ENCODE peak calls at places on chromosomes 3 and 15, in eight cellular contexts. One of them, this sample, is unnamed.
A peak's percentile ranks its signal among the peaks of the same experiment; 100 is the strongest.

GRCh38 chr3:112122870-112123269 is 10.2 kb downstream of the GCSAM start:
- DNase-seq in esophagus squamous epithelium: no peak
- DNase-seq in GM12878: no peak
- DNase-seq in heart left ventricle: no peak
- DNase-seq in sigmoid colon: no peak
- DNase-seq in Peyer's patch: no peak
- DNase-seq in A549: no peak
- DNase-seq in upper lobe of left lung: no peak
- DNase-seq in this sample: no peak

GRCh38 chr3:63343674-63344073 is 65.6 kb downstream of the SYNPR start:
- DNase-seq in upper lobe of left lung: peak; percentile 67
- DNase-seq in sigmoid colon: peak; percentile 89
- DNase-seq in heart left ventricle: peak; percentile 85
- DNase-seq in Peyer's patch: peak; percentile 70
- DNase-seq in esophagus squamous epithelium: no peak
- DNase-seq in A549: no peak
- DNase-seq in GM12878: peak; percentile 4
- DNase-seq in this sample: peak; percentile 41

GRCh38 chr15:43948691-43949325 is 122.0 kb downstream of the WDR76 start:
- DNase-seq in heart left ventricle: no peak
- DNase-seq in A549: no peak
- DNase-seq in sigmoid colon: no peak
- DNase-seq in Peyer's patch: no peak
- DNase-seq in upper lobe of left lung: no peak
- DNase-seq in GM12878: peak; percentile 87
- DNase-seq in esophagus squamous epithelium: no peak
- DNase-seq in this sample: no peak

GRCh38 chr3:50249459-50249858 is 13.5 kb downstream of the GNAI2 start:
- DNase-seq in upper lobe of left lung: no peak
- DNase-seq in heart left ventricle: no peak
- DNase-seq in sigmoid colon: no peak
- DNase-seq in A549: no peak
- DNase-seq in esophagus squamous epithelium: no peak
- DNase-seq in Peyer's patch: no peak
- DNase-seq in GM12878: no peak
- DNase-seq in this sample: no peak

GRCh38 chr15:70781236-70781635 is 17.9 kb upstream of the UACA start:
- DNase-seq in upper lobe of left lung: no peak
- DNase-seq in Peyer's patch: no peak
- DNase-seq in esophagus squamous epithelium: no peak
- DNase-seq in sigmoid colon: no peak
- DNase-seq in GM12878: no peak
- DNase-seq in A549: no peak
- DNase-seq in heart left ventricle: no peak
- DNase-seq in this sample: no peak

GRCh38 chr15:22966321-22967083 is 13.7 kb downstream of the CYFIP1 start:
- DNase-seq in A549: no peak
- DNase-seq in esophagus squamous epithelium: no peak
- DNase-seq in GM12878: no peak
- DNase-seq in Peyer's patch: peak; percentile 18
- DNase-seq in heart left ventricle: no peak
- DNase-seq in upper lobe of left lung: no peak
- DNase-seq in sigmoid colon: peak; percentile 48
- DNase-seq in this sample: no peak

GRCh38 chr3:78277793-78278192 is 1237.9 kb downstream of the ROBO2 start:
- DNase-seq in sigmoid colon: no peak
- DNase-seq in heart left ventricle: no peak
- DNase-seq in Peyer's patch: no peak
- DNase-seq in A549: no peak
- DNase-seq in upper lobe of left lung: no peak
- DNase-seq in GM12878: no peak
- DNase-seq in esophagus squamous epithelium: no peak
- DNase-seq in this sample: no peak

GRCh38 chr15:84816694-84817460 is at the start of gene ALPK3:
- DNase-seq in heart left ventricle: peak; percentile 89
- DNase-seq in sigmoid colon: peak; percentile 85
- DNase-seq in upper lobe of left lung: peak; percentile 50
- DNase-seq in GM12878: no peak
- DNase-seq in A549: no peak
- DNase-seq in Peyer's patch: no peak
- DNase-seq in esophagus squamous epithelium: no peak
- DNase-seq in this sample: no peak

GRCh38 chr3:95460274-95460673 is 1354.1 kb upstream of the EPHA6 start:
- DNase-seq in esophagus squamous epithelium: no peak
- DNase-seq in heart left ventricle: no peak
- DNase-seq in sigmoid colon: peak; percentile 63
- DNase-seq in A549: no peak
- DNase-seq in upper lobe of left lung: no peak
- DNase-seq in GM12878: no peak
- DNase-seq in Peyer's patch: no peak
- DNase-seq in this sample: no peak

GRCh38 chr3:128784228-128784627 is 58.2 kb downstream of the RAB7A start:
- DNase-seq in heart left ventricle: peak; percentile 73
- DNase-seq in GM12878: no peak
- DNase-seq in A549: peak; percentile 9
- DNase-seq in sigmoid colon: no peak
- DNase-seq in esophagus squamous epithelium: no peak
- DNase-seq in upper lobe of left lung: no peak
- DNase-seq in Peyer's patch: no peak
- DNase-seq in this sample: no peak

GRCh38 chr3:158731525-158731924 is 732 bp downstream of the RARRES1 start:
- DNase-seq in upper lobe of left lung: no peak
- DNase-seq in GM12878: no peak
- DNase-seq in Peyer's patch: no peak
- DNase-seq in sigmoid colon: no peak
- DNase-seq in esophagus squamous epithelium: no peak
- DNase-seq in A549: no peak
- DNase-seq in heart left ventricle: no peak
- DNase-seq in this sample: no peak

GRCh38 chr3:158735296-158736033 is 3.2 kb upstream of the RARRES1 start:
- DNase-seq in GM12878: no peak
- DNase-seq in esophagus squamous epithelium: no peak
- DNase-seq in A549: no peak
- DNase-seq in upper lobe of left lung: no peak
- DNase-seq in heart left ventricle: no peak
- DNase-seq in Peyer's patch: no peak
- DNase-seq in sigmoid colon: no peak
- DNase-seq in this sample: no peak

GRCh38 chr3:158728851-158729250 is 3.4 kb downstream of the RARRES1 start:
- DNase-seq in Peyer's patch: no peak
- DNase-seq in esophagus squamous epithelium: no peak
- DNase-seq in A549: no peak
- DNase-seq in upper lobe of left lung: no peak
- DNase-seq in GM12878: no peak
- DNase-seq in sigmoid colon: no peak
- DNase-seq in heart left ventricle: no peak
- DNase-seq in this sample: no peak

GRCh38 chr3:158732856-158733200 is 571 bp upstream of the RARRES1 start:
- DNase-seq in esophagus squamous epithelium: no peak
- DNase-seq in sigmoid colon: no peak
- DNase-seq in GM12878: no peak
- DNase-seq in upper lobe of left lung: no peak
- DNase-seq in Peyer's patch: no peak
- DNase-seq in A549: no peak
- DNase-seq in heart left ventricle: no peak
- DNase-seq in this sample: no peak

GRCh38 chr3:158731938-158732855 is at the start of gene RARRES1:
- DNase-seq in esophagus squamous epithelium: no peak
- DNase-seq in Peyer's patch: peak; percentile 85
- DNase-seq in upper lobe of left lung: peak; percentile 76
- DNase-seq in heart left ventricle: peak; percentile 62
- DNase-seq in A549: peak; percentile 60
- DNase-seq in GM12878: no peak
- DNase-seq in sigmoid colon: peak; percentile 87
- DNase-seq in this sample: peak; percentile 61
- TF ChIP-seq POLR2A in esophagus squamous epithelium: no peak
- TF ChIP-seq POLR2A in Peyer's patch: peak; percentile 19
- TF ChIP-seq POLR2A in upper lobe of left lung: no peak
- TF ChIP-seq POLR2A in heart left ventricle: no peak
- TF ChIP-seq POLR2A in A549: no peak
- TF ChIP-seq POLR2A in GM12878: peak; percentile 20
- TF ChIP-seq POLR2A in sigmoid colon: no peak
- TF ChIP-seq POLR2A in this sample: peak; percentile 52

GRCh38 chr15:79452244-79453051 is 20.3 kb downstream of the MINAR1 start:
- DNase-seq in esophagus squamous epithelium: no peak
- DNase-seq in Peyer's patch: no peak
- DNase-seq in GM12878: no peak
- DNase-seq in upper lobe of left lung: no peak
- DNase-seq in sigmoid colon: no peak
- DNase-seq in A549: no peak
- DNase-seq in heart left ventricle: no peak
- DNase-seq in this sample: no peak

GRCh38 chr15:79453446-79453845 is 21.3 kb downstream of the MINAR1 start:
- DNase-seq in GM12878: no peak
- DNase-seq in upper lobe of left lung: no peak
- DNase-seq in A549: no peak
- DNase-seq in sigmoid colon: no peak
- DNase-seq in Peyer's patch: no peak
- DNase-seq in esophagus squamous epithelium: no peak
- DNase-seq in heart left ventricle: no peak
- DNase-seq in this sample: no peak

GRCh38 chr15:79447060-79447459 is 14.9 kb downstream of the MINAR1 start:
- DNase-seq in Peyer's patch: no peak
- DNase-seq in A549: no peak
- DNase-seq in heart left ventricle: no peak
- DNase-seq in GM12878: no peak
- DNase-seq in upper lobe of left lung: no peak
- DNase-seq in esophagus squamous epithelium: no peak
- DNase-seq in sigmoid colon: no peak
- DNase-seq in this sample: no peak

GRCh38 chr15:79451361-79451999 is 19.3 kb downstream of the MINAR1 start:
- DNase-seq in upper lobe of left lung: no peak
- DNase-seq in sigmoid colon: no peak
- DNase-seq in GM12878: no peak
- DNase-seq in A549: no peak
- DNase-seq in Peyer's patch: no peak
- DNase-seq in heart left ventricle: peak; percentile 26
- DNase-seq in esophagus squamous epithelium: no peak
- DNase-seq in this sample: no peak

GRCh38 chr15:79450648-79451047 is 18.5 kb downstream of the MINAR1 start:
- DNase-seq in upper lobe of left lung: no peak
- DNase-seq in A549: no peak
- DNase-seq in esophagus squamous epithelium: no peak
- DNase-seq in sigmoid colon: no peak
- DNase-seq in Peyer's patch: no peak
- DNase-seq in GM12878: no peak
- DNase-seq in heart left ventricle: no peak
- DNase-seq in this sample: no peak
- TF ChIP-seq CTCF in upper lobe of left lung: no peak
- TF ChIP-seq CTCF in A549: peak; percentile 45
- TF ChIP-seq CTCF in esophagus squamous epithelium: no peak
- TF ChIP-seq CTCF in sigmoid colon: no peak
- TF ChIP-seq CTCF in Peyer's patch: no peak
- TF ChIP-seq CTCF in GM12878: no peak
- TF ChIP-seq CTCF in heart left ventricle: no peak
- TF ChIP-seq CTCF in this sample: no peak

DNA sequence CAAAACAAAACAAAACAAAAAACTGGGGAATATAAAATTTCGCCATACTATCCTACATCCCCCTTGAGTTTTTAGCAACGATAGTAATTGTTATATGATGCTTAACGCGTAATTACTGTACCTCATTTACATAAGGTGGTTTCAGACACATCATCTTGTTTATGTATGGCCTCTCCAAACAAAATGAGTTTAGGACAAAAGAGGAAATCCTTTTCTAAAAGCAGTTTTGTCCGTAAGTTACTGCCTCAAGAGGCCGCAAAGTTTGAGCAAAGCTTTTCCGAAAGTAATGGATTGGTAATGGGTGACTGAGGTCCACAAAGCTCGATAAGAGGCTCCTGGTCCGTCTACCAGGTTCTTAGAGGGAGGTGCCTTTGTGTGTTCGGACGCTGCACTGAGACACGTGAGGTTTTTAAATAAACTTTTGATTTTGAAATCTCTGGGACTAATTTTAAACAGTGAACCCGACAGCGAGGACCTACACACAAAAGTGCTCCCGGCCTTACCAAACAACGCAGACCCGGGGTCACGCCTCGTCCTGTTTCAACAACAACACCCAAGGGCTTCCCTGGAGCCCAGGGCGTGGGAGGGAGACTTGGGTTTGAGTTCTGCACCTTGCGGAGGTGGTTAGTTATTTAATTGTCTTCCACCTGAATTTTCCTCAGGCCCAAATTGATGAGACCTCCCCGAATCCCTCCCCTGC is 505 bp upstream of the C15orf61 start:
- DNase-seq in GM12878: no peak
- DNase-seq in sigmoid colon: no peak
- DNase-seq in A549: no peak
- DNase-seq in heart left ventricle: no peak
- DNase-seq in upper lobe of left lung: no peak
- DNase-seq in Peyer's patch: no peak
- DNase-seq in esophagus squamous epithelium: no peak
- DNase-seq in this sample: no peak
- TF ChIP-seq POLR2A in GM12878: no peak
- TF ChIP-seq POLR2A in sigmoid colon: no peak
- TF ChIP-seq POLR2A in A549: no peak
- TF ChIP-seq POLR2A in heart left ventricle: no peak
- TF ChIP-seq POLR2A in upper lobe of left lung: no peak
- TF ChIP-seq POLR2A in Peyer's patch: no peak
- TF ChIP-seq POLR2A in esophagus squamous epithelium: no peak
- TF ChIP-seq POLR2A in this sample: no peak

GRCh38 chr3:141050576-141050912 is 603 bp upstream of the SPSB4 start:
- DNase-seq in GM12878: no peak
- DNase-seq in Peyer's patch: no peak
- DNase-seq in esophagus squamous epithelium: no peak
- DNase-seq in A549: no peak
- DNase-seq in heart left ventricle: peak; percentile 27
- DNase-seq in upper lobe of left lung: no peak
- DNase-seq in sigmoid colon: no peak
- DNase-seq in this sample: no peak

GRCh38 chr3:141047168-141047567 is 4.0 kb upstream of the SPSB4 start:
- DNase-seq in esophagus squamous epithelium: no peak
- DNase-seq in Peyer's patch: no peak
- DNase-seq in heart left ventricle: no peak
- DNase-seq in upper lobe of left lung: no peak
- DNase-seq in sigmoid colon: no peak
- DNase-seq in A549: no peak
- DNase-seq in GM12878: no peak
- DNase-seq in this sample: no peak

GRCh38 chr3:141051641-141052569 is 758 bp downstream of the SPSB4 start:
- DNase-seq in A549: no peak
- DNase-seq in upper lobe of left lung: no peak
- DNase-seq in GM12878: no peak
- DNase-seq in sigmoid colon: no peak
- DNase-seq in esophagus squamous epithelium: no peak
- DNase-seq in Peyer's patch: no peak
- DNase-seq in heart left ventricle: peak; percentile 45
- DNase-seq in this sample: no peak

GRCh38 chr3:141050913-141051632 is at the start of gene SPSB4:
- DNase-seq in Peyer's patch: peak; percentile 60
- DNase-seq in upper lobe of left lung: peak; percentile 43
- DNase-seq in esophagus squamous epithelium: no peak
- DNase-seq in sigmoid colon: peak; percentile 77
- DNase-seq in GM12878: no peak
- DNase-seq in A549: peak; percentile 57
- DNase-seq in heart left ventricle: peak; percentile 78
- DNase-seq in this sample: no peak

GRCh38 chr3:141049681-141050080 is 1.5 kb upstream of the SPSB4 start:
- DNase-seq in upper lobe of left lung: no peak
- DNase-seq in esophagus squamous epithelium: no peak
- DNase-seq in sigmoid colon: no peak
- DNase-seq in GM12878: no peak
- DNase-seq in A549: peak; percentile 32
- DNase-seq in Peyer's patch: no peak
- DNase-seq in heart left ventricle: no peak
- DNase-seq in this sample: no peak
- TF ChIP-seq CTCF in upper lobe of left lung: no peak
- TF ChIP-seq CTCF in esophagus squamous epithelium: no peak
- TF ChIP-seq CTCF in sigmoid colon: no peak
- TF ChIP-seq CTCF in GM12878: no peak
- TF ChIP-seq CTCF in A549: no peak
- TF ChIP-seq CTCF in Peyer's patch: no peak
- TF ChIP-seq CTCF in heart left ventricle: no peak
- TF ChIP-seq CTCF in this sample: no peak